ENCODE peak calls at places on chromosomes 2 and 18, in four cellular contexts. O is activated CD4-positive, alpha-beta T cell treated with anti-CD3 and anti-CD28 coated beads, Interleukin-2, amount 50 U/mL, for 4 hours; S is immature natural killer cell; C is astrocyte of the spinal cord. X is an unnamed sample.
A peak's percentile ranks its signal among the peaks of the same experiment; 100 is the strongest.

GRCh38 chr18:46916551-46917107 is 678 bp downstream of the PIAS2 start:
- DNase-seq in S (peak; percentile 76), O (peak; percentile 20), C (peak; percentile 37), X (no peak)

GRCh38 chr18:12747530-12748315 is 44.9 kb downstream of the PSMG2 start:
- DNase-seq in C (no peak), S (no peak), O (no peak), X (no peak)

GRCh38 chr18:57057890-57058289 is 89.0 kb upstream of the BOD1L2 start:
- DNase-seq in O (no peak), C (no peak), S (no peak), X (no peak)

GRCh38 chr2:190882327-190882766 is 1.7 kb downstream of the GLS start:
- DNase-seq in C (no peak), S (no peak), O (no peak), X (no peak)

GRCh38 chr2:127771756-127772155 is 39.2 kb downstream of the WDR33 start:
- DNase-seq in S (no peak), O (no peak), C (peak; percentile 76), X (no peak)

GRCh38 chr2:6290626-6291025 is 575.1 kb downstream of the CMPK2 start:
- DNase-seq in O (no peak), C (no peak), S (no peak), X (no peak)

GRCh38 chr2:30511122-30512083 is 64.4 kb downstream of the LCLAT1 start:
- DNase-seq in O (no peak), C (peak; percentile 40), S (no peak), X (no peak)

GRCh38 chr2:126883661-126884030 is 15.0 kb upstream of the TEX51 start:
- DNase-seq in C (no peak), O (no peak), S (no peak), X (no peak)

GRCh38 chr2:20241973-20242726 is 17.2 kb upstream of the SDC1 start:
- DNase-seq in S (peak; percentile 27), C (no peak), O (no peak), X (no peak)

GRCh38 chr2:46936566-46936965 is 21.0 kb upstream of the MCFD2 start:
- DNase-seq in S (no peak), C (no peak), O (no peak), X (no peak)

GRCh38 chr18:49813071-49813320 is 337 bp downstream of the ACAA2 start:
- DNase-seq in S (no peak), C (peak; percentile 54), O (no peak), X (no peak)

X was measured in kidney epithelial cell.